ENCODE peak calls at places on chromosomes 1 and 21, in ten cellular contexts. F is uterus, Z is IMR-90, G is upper lobe of left lung, C is upper lobe of right lung, O is astrocyte, P is left ventricle myocardium inferior, A is breast epithelium, J is sigmoid colon, E is right atrium auricular region. N is an unnamed sample.

GRCh38 chr1:226111865-226112395 is 49.4 kb downstream of the H3-3A start:
- DNase-seq in F (no peak), Z (no peak), G (no peak), C (no peak), O (no peak), P (no peak), A (no peak), J (no peak), E (no peak), N (no peak)

GRCh38 chr1:64073705-64074104 is 129.7 kb upstream of the UBE2U start:
- DNase-seq in F (no peak), Z (no peak), G (no peak), C (no peak), O (no peak), P (no peak), A (no peak), J (no peak), E (no peak), N (no peak)

GRCh38 chr1:77533660-77534295 is 148.7 kb downstream of the ZZZ3 start:
- DNase-seq in F (peak; percentile 47), Z (peak; percentile 75), G (peak; percentile 30), C (no peak), O (peak; percentile 43), P (no peak), A (peak; percentile 27), J (peak; percentile 74), E (peak; percentile 64), N (peak; percentile 43)

GRCh38 chr1:72439036-72439435 is 156.7 kb upstream of the NEGR1 start:
- DNase-seq in F (no peak), Z (peak; percentile 56), G (no peak), C (no peak), O (peak; percentile 41), P (no peak), A (no peak), J (no peak), E (no peak), N (no peak)

GRCh38 chr1:43349594-43350306 is 9.0 kb upstream of the CDC20 start:
- DNase-seq in F (no peak), Z (peak; percentile 92), G (no peak), C (no peak), O (peak; percentile 92), P (no peak), A (peak; percentile 30), J (peak; percentile 73), E (no peak), N (peak; percentile 78)

GRCh38 chr1:155052412-155053400 is 1.6 kb downstream of the ADAM15 start:
- DNase-seq in F (no peak), Z (no peak), G (peak; percentile 58), C (no peak), O (no peak), P (peak; percentile 67), A (no peak), J (no peak), E (no peak), N (peak; percentile 36)

GRCh38 chr1:102941364-102941947 is 166.9 kb downstream of the COL11A1 start:
- DNase-seq in F (no peak), Z (peak; percentile 5), G (no peak), C (no peak), O (peak; percentile 11), P (no peak), A (no peak), J (no peak), E (no peak), N (no peak)

GRCh38 chr1:42423621-42424200 is 32.1 kb downstream of the ZMYND12 start:
- DNase-seq in F (no peak), Z (no peak), G (no peak), C (no peak), O (no peak), P (no peak), A (no peak), J (no peak), E (no peak), N (peak; percentile 58)

GRCh38 chr1:236451796-236452373 is 57.8 kb downstream of the EDARADD start:
- DNase-seq in F (no peak), Z (no peak), G (no peak), C (no peak), O (no peak), P (no peak), A (no peak), J (no peak), E (no peak), N (peak; percentile 88)

GRCh38 chr1:35287807-35288640 is 19.5 kb downstream of the ZMYM4 start:
- DNase-seq in F (no peak), Z (peak; percentile 63), G (no peak), C (no peak), O (peak; percentile 78), P (no peak), A (no peak), J (no peak), E (no peak), N (no peak)

GRCh38 chr1:150009604-150010387 is 730 bp downstream of the OTUD7B start:
- DNase-seq in F (peak; percentile 57), Z (peak; percentile 90), G (peak; percentile 59), C (no peak), O (peak; percentile 91), P (peak; percentile 21), A (peak; percentile 37), J (peak; percentile 85), E (peak; percentile 75), N (peak; percentile 56)

GRCh38 chr1:64228181-64228957 is 24.9 kb downstream of the UBE2U start:
- DNase-seq in F (no peak), Z (peak; percentile 55), G (no peak), C (no peak), O (peak; percentile 84), P (no peak), A (no peak), J (no peak), E (no peak), N (no peak)

GRCh38 chr1:206050655-206051235 is 2.2 kb upstream of the RHEX start:
- DNase-seq in F (no peak), Z (peak; percentile 2), G (peak; percentile 60), C (no peak), O (no peak), P (no peak), A (no peak), J (no peak), E (no peak), N (peak; percentile 47)

GRCh38 chr1:59973719-59974118 is 47.1 kb upstream of the CYP2J2 start:
- DNase-seq in F (no peak), Z (no peak), G (no peak), C (no peak), O (no peak), P (no peak), A (no peak), J (no peak), E (no peak), N (no peak)

GRCh38 chr21:33047231-33047630 is 21.5 kb downstream of the OLIG2 start:
- DNase-seq in F (no peak), Z (peak; percentile 72), G (no peak), C (no peak), O (peak; percentile 78), P (no peak), A (no peak), J (no peak), E (no peak), N (no peak)

GRCh38 chr1:86823821-86824500 is 90.0 kb downstream of the SELENOF start:
- DNase-seq in F (no peak), Z (no peak), G (no peak), C (no peak), O (no peak), P (no peak), A (no peak), J (no peak), E (no peak), N (no peak)

GRCh38 chr1:168550971-168551370 is 7.2 kb upstream of the XCL2 start:
- DNase-seq in F (no peak), Z (no peak), G (no peak), C (no peak), O (peak; percentile 5), P (no peak), A (no peak), J (no peak), E (no peak), N (no peak)
- H3K27ac ChIP-seq in F (no peak overlapping the region), Z (no peak overlapping the region), G (no peak overlapping the region), C (no peak overlapping the region), O (no peak overlapping the region), P (no peak overlapping the region), A (no peak overlapping the region), J (no peak overlapping the region), E (no peak overlapping the region), N (no peak overlapping the region)

DNA sequence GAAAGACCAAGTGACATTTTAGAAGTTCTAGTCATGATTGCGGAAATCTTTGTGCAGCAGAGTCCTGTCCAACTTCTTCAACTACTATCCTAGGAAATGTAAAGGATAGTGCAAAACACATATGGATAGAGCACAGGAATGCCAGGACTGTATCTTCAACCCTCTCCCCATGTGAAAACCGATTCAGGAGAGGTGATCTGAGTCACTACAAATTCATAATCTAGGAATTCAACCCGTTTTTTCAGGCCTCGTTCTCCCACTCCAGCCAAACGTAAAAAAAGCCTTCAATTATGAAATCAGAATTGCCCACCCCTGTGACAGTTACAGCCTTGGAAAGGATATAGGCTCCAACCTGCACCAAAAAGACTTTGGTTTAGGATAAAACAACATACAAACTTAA is 52.9 kb upstream of the RGS1 start:
- DNase-seq in F (no peak), Z (no peak), G (no peak), C (no peak), O (peak; percentile 45), P (no peak), A (no peak), J (no peak), E (no peak), N (no peak)
- H3K4me1 ChIP-seq in F (no peaks in the 10 kb centered on the region), Z (peaks cover 4% of the 10 kb centered on the region), G (no peaks in the 10 kb centered on the region), C (no peaks in the 10 kb centered on the region), O (peaks cover 13% of the 10 kb centered on the region), P (peaks cover 19% of the 10 kb centered on the region), A (no peaks in the 10 kb centered on the region), J (no peaks in the 10 kb centered on the region), E (peaks cover 4% of the 10 kb centered on the region), N (no peaks in the 10 kb centered on the region)

DNA sequence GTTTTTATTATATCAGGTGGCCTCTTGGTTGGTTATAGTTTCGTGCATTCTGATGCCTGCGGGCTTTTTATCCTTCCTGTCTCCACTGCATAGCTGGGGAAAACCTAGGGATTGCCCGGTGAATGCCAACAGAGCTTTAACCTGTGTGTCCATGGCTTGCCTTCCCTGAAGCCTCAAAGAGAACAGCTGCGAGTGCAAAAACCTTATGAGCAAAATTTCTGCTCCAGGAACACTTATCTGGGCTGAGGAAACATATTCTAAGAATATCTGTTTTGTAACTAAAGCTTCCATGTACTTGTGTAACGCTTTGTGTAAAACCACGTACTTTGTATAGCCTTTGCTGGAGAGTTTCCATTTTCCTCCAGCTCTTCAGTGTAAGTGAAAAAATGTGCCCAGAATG is 7.2 kb downstream of the CNST start:
- DNase-seq in F (no peak), Z (no peak), G (no peak), C (no peak), O (no peak), P (no peak), A (no peak), J (no peak), E (no peak), N (no peak)
- H3K27ac ChIP-seq in F (peak overlapping the region; percentile 65), Z (no peak overlapping the region), G (peak overlapping the region; percentile 35), C (peak overlapping the region; percentile 7), O (no peak overlapping the region), P (peak overlapping the region; percentile 96), A (peak overlapping the region; percentile 61), J (peak overlapping the region; percentile 59), E (peak overlapping the region; percentile 56), N (peak overlapping the region; percentile 82)

DNA sequence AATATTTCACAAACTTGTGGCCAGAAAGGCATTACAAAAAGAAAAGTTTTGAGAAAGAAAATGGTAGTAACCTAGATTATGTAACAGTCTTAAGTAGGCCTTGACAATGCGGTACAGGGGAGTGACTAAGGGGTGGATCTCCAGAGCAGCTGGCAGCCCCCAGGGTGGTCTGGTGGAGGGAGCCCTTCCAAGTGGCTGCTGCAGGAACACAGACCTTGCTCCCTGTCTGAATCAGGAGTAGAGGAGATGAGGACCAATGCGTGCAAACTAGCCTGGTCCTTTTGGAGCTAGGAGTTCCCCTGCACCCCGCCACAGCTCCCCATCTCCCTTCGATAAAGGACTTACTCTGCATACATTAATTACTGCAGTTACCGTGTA is 189.0 kb downstream of the NFIA start:
- DNase-seq in F (no peak), Z (no peak), G (no peak), C (no peak), O (no peak), P (no peak), A (no peak), J (no peak), E (no peak), N (no peak)
- H3K4me1 ChIP-seq in F (no peaks in the 10 kb centered on the region), Z (peaks cover 2% of the 10 kb centered on the region), G (peaks cover 9% of the 10 kb centered on the region), C (no peaks in the 10 kb centered on the region), O (no peaks in the 10 kb centered on the region), P (peaks cover 61% of the 10 kb centered on the region), A (no peaks in the 10 kb centered on the region), J (no peaks in the 10 kb centered on the region), E (peaks cover 37% of the 10 kb centered on the region), N (peaks cover 67% of the 10 kb centered on the region)